ENCODE peak calls at places on chromosome 20, in five cellular contexts. C is gastrocnemius medialis, Q is epithelial cell of esophagus, W is coronary artery, R is hepatocyte. G is an unnamed sample.

GRCh38 chr20:5080384-5080877 is 39.3 kb downstream of the PCNA start:
- DNase-seq in C (peak), R (no peak), W (no peak), Q (no peak), G (no peak)

GRCh38 chr20:12838261-12838866 is 170.4 kb upstream of the SPTLC3 start:
- DNase-seq in W (no peak), C (no peak), Q (no peak), R (no peak), G (no peak)

GRCh38 chr20:20366896-20367680 is 816 bp upstream of the INSM1 start:
- DNase-seq in C (no peak), W (no peak), Q (no peak), R (no peak), G (peak)

GRCh38 chr20:62409935-62410741 is 3.1 kb upstream of the CABLES2 start:
- DNase-seq in C (peak), Q (peak), R (peak), W (no peak), G (peak)

GRCh38 chr20:52981051-52981450 is 8.9 kb downstream of the TSHZ2 start:
- DNase-seq in Q (no peak), C (no peak), R (no peak), W (no peak), G (no peak)

GRCh38 chr20:49508435-49509199 is 26.1 kb upstream of the KCNB1 start:
- DNase-seq in R (peak), C (no peak), Q (peak), W (no peak), G (no peak)

GRCh38 chr20:16922834-16923233 is 174.7 kb downstream of the OTOR start:
- DNase-seq in C (no peak), R (peak), Q (peak), W (no peak), G (no peak)

GRCh38 chr20:1469925-1470571 is 3.4 kb upstream of the NSFL1C start:
- DNase-seq in W (peak), Q (peak), C (peak), R (peak), G (peak)

GRCh38 chr20:52974155-52974554 is 2.0 kb downstream of the TSHZ2 start:
- DNase-seq in Q (no peak), R (no peak), C (no peak), W (no peak), G (no peak)

GRCh38 chr20:41619360-41620115 is 1.4 kb upstream of the CHD6 start:
- DNase-seq in Q (no peak), C (no peak), W (no peak), R (no peak), G (no peak)

GRCh38 chr20:3227936-3228749 is 10.8 kb downstream of the SLC4A11 start:
- DNase-seq in W (no peak), C (no peak), R (no peak), Q (no peak), G (no peak)

GRCh38 chr20:9609892-9610502 is 95.6 kb downstream of the LAMP5 start:
- DNase-seq in Q (peak), C (no peak), R (peak), W (no peak), G (peak)

GRCh38 chr20:53028337-53029007 is 56.3 kb downstream of the TSHZ2 start:
- DNase-seq in Q (peak), W (no peak), R (no peak), C (no peak), G (no peak)

GRCh38 chr20:38338849-38339520 is 7.3 kb upstream of the LBP start:
- DNase-seq in C (no peak), W (no peak), Q (peak), R (peak), G (no peak)
- TF ChIP-seq CTCF in C (no peak), W (peak), Q (peak), R (peak), G (no peak)

DNA sequence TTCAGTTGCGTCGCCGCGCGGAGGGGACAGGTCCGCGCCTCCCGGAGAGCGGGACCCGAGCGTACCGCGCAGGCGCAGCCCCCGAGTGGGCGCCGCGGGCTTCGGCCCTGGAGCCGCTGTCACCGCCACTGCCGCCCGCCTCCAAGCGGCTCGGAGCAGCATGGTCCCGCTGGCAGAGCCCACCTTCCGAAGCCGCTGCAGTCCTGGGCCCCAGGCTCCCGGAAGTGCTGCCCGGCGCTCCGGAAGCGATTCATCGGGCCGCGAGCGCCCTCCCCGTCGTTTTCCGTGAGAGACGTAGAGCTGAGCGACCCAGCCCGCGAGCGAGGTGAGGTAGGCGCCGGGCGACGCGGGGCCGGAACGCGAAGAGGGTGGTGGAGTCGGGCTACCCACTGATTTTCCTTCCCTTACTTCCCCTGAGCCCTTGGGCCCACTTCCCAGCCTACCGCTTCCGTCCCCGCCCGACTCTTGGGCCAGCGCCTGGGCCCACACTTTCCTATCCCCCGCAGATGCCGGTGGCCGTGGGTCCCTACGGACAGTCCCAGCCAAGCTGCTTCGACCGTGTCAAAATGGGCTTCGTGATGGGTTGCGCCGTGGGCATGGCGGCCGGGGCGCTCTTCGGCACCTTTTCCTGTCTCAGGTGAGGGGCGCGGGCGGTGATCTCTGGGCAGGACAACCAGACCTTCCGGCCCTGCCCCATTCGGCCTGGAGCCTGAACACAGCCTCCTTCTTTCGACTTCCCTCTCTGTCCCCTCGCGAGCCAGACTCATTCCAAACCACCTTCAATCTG is at the start of the genes NFS1 and ROMO1:
- DNase-seq in W (peak), Q (peak), R (peak), C (peak), G (peak)
- TF ChIP-seq CTCF in W (no peak), Q (peak), R (peak), C (peak), G (no peak)

DNA sequence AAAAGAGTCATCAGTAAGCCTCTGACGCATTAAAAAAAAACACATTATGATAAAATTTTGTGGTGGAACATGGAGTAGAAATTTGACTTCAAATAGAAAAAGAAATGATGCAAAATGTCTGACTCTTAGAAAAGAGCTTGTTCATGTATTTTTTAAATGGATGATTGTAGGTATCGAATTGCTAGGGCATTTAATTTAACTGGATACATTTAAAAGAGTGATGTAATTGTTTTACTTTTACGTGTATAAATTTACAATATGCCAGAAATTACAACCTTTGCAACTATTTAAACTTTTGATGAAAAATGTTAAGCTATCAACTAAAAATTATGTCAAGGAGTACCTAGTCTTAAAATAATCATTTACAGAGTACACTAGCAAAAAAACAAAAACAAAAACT is 4.5 kb upstream of the SDC4 start:
- DNase-seq in W (no peak), R (no peak), C (no peak), Q (no peak), G (no peak)
- TF ChIP-seq CTCF in W (no peak), R (no peak), C (no peak), Q (no peak), G (no peak)

GRCh38 chr20:35151739-35152138 is 4.6 kb upstream of the EDEM2 start:
- DNase-seq in C (no peak), W (no peak), R (no peak), Q (no peak), G (no peak)

GRCh38 chr20:35145141-35145564 is 2.0 kb downstream of the EDEM2 start:
- DNase-seq in Q (peak), C (no peak), R (peak), W (no peak), G (no peak)

GRCh38 chr20:35146299-35146921 is 726 bp downstream of the EDEM2 start:
- DNase-seq in C (peak), W (no peak), Q (peak), R (peak), G (peak)

GRCh38 chr20:35144694-35145093 is 2.4 kb downstream of the EDEM2 start:
- DNase-seq in Q (no peak), R (no peak), C (no peak), W (no peak), G (no peak)

GRCh38 chr20:35146922-35147574 is at the start of gene EDEM2:
- DNase-seq in Q (peak), R (peak), W (peak), C (peak), G (peak)
- TF ChIP-seq CTCF in Q (no peak), R (no peak), W (no peak), C (no peak), G (no peak)

DNA sequence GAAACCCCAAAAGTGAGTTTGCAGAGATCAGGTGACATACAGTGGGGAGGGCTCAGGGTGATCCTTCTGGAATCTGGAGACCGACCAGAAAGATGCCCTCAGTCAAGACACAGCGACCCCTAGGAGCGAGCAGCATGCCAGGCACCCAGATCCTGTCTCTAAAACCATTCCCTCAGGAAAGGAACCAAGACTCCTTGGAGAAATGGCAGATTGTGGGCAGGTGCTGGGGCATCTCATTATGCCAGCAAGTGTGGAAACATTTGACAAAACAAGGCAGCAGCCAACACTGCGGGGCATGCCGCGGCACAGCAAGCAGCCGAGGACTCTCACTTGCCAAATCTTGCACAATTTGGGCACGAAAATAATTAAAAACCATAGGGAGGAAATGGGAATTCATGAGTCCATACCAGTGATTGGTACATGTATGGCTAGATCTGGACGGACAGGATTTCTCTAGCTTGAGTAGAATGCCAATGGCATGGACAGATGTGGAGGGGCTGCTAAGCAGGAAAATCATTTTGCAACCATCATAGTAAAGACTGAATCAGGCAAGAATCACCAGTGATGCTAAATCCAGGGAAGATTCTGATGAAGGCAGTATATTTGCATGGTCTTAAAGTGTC is 76.9 kb downstream of the GINS1 start:
- DNase-seq in W (no peak), Q (peak), C (no peak), R (no peak), G (no peak)
- TF ChIP-seq CTCF in W (no peak), Q (peak), C (no peak), R (no peak), G (no peak)

GRCh38 chr20:18288748-18289705 is 700 bp downstream of the ZNF133 start:
- DNase-seq in W (no peak), R (peak), Q (peak), C (no peak), G (no peak)
- TF ChIP-seq CTCF in W (no peak), R (no peak), Q (no peak), C (no peak), G (no peak)